ENCODE peak calls at places on chromosomes 11 and 22, in five cellular contexts. J is GM12878, G is K562, T is SK-N-SH, L is HepG2. X is an unnamed sample.

GRCh38 chr22:39087881-39088687 is 9.0 kb upstream of the APOBEC3H start:
- DNase-seq in J (no peak), G (peak), T (no peak), L (no peak), X (no peak)

GRCh38 chr11:60863550-60864521 is 3.5 kb upstream of the ZP1 start:
- DNase-seq in J (no peak), G (no peak), T (no peak), L (no peak), X (no peak)

GRCh38 chr22:27991586-27992293 is 72.7 kb upstream of the PITPNB start:
- DNase-seq in J (no peak), G (no peak), T (no peak), L (no peak), X (no peak)

GRCh38 chr11:61037694-61038093 is 64.6 kb upstream of the CD5 start:
- DNase-seq in J (no peak), G (no peak), T (no peak), L (no peak), X (no peak)

GRCh38 chr11:10770626-10771254 is 19.7 kb downstream of the CTR9 start:
- DNase-seq in J (no peak), G (peak), T (peak), L (peak), X (peak)

GRCh38 chr11:25566298-25567200 is 765.4 kb upstream of the ANO3 start:
- DNase-seq in J (no peak), G (no peak), T (no peak), L (no peak), X (no peak)

GRCh38 chr11:95229199-95230053 is 1.6 kb downstream of the SESN3 start:
- DNase-seq in J (no peak), G (no peak), T (peak), L (no peak), X (peak)

GRCh38 chr11:74449369-74449931 is 17.9 kb downstream of the KCNE3 start:
- DNase-seq in J (peak), G (peak), T (peak), L (peak), X (peak)

GRCh38 chr11:134254433-134254832 is 1.1 kb downstream of the ACAD8 start:
- DNase-seq in J (no peak), G (no peak), T (no peak), L (no peak), X (no peak)

GRCh38 chr22:42076764-42077485 is 2.6 kb upstream of the SMDT1 start:
- DNase-seq in J (no peak), G (no peak), T (no peak), L (no peak), X (no peak)

GRCh38 chr11:69106124-69106811 is 49.5 kb upstream of the SMIM38 start:
- DNase-seq in J (no peak), G (no peak), T (peak), L (no peak), X (no peak)

GRCh38 chr11:125221499-125221898 is 56.9 kb downstream of the PKNOX2 start:
- DNase-seq in J (no peak), G (no peak), T (no peak), L (no peak), X (no peak)
- TF ChIP-seq FOXM1 in J (no peak), G (no peak), T (no peak), L (no peak), X (no peak)

DNA sequence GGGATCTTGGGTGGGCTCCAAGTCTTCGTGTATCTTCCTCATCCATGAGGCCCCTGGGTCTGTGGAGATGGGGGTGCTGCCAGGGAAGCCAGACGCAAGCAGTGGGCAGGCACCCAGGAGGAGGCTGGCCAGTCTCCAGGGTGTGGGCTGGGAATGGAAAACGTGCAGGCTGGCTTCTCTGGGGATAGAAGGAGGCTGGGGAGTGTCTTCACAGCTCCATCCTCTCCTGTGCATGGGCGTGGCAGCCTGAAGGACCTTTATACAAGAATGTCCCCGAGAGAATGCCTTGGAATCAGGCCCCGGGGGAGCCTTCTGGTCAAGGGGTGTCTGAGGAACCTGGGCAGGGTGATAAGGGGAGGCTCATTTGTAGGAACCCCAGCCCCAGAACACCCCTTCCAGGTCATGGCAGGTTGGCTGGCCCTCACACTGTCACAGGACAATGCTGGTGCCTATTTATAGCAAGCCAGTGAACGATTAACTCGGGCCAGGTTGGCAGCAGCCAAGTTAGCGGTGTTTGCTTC is 14.0 kb downstream of the SGSM1 start:
- DNase-seq in J (no peak), G (no peak), T (peak), L (no peak), X (no peak)
- TF ChIP-seq FOXM1 in J (no peak), G (no peak), T (no peak), L (no peak), X (no peak)

DNA sequence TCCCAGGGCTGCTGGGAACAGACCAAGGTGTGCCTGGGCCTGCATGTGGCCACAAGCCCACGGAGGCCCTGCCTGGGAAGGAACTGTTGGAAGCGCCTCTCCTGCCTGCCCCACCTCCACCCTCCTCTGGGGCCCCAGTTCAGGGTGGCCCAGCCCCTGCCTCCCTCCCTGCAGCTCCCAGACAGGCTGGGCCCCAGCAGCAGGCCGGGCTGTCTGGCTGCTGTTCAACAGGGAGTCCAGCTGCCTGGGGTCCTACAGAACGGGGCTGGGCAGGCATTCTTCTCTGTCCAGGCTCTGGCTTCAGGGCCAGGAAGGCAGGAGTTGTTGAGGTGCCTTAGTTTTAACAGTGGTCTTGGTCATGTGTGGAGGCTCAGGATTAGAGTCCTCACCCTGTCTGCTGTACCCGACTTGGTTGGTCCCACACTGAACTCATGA is 11.8 kb downstream of the PRDM11 start:
- DNase-seq in J (no peak), G (peak), T (peak), L (peak), X (no peak)
- TF ChIP-seq FOXM1 in J (no peak), G (no peak), T (no peak), L (no peak), X (no peak)

DNA sequence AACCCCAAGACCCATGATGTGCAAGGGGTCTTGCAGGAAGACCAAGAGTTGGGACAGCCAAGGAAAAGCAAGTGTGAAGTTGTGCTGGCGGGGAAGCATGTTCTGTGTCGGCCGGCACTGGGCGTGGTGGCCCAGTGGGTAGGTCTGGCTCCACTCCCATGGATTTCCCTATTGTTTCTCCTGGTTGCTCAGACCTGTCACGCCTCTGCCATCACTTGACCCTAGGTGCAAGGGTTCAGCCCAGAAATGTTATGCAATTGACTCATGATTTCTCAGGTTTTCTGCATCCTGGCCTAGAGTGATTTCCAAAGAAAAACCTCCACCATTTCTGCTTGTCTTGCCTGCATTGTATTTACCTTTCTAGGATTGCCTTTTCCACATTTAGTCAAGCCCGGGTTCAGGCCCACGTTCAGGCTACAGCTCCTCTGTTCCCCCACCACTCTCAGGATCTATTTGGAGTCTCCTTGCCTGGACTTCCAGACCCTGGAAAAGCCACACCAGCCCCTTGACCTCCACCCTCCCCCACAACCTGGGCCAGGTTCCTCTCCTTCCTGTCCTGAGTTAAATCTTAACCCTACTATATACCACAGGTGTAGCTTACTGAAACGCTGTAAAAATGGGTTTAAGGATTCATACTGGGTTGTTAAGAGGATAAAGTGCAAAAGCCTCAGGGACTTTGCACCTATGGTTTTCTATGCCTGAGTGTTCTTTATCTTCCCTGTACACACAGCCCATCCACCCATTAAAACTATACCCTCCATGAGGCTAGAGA is 17.5 kb upstream of the FOLR1 start:
- DNase-seq in J (no peak), G (no peak), T (no peak), L (no peak), X (no peak)
- TF ChIP-seq FOXM1 in J (no peak), G (no peak), T (no peak), L (no peak), X (no peak)

GRCh38 chr11:20762112-20762511 is 92.7 kb downstream of the NELL1 start:
- DNase-seq in J (no peak), G (no peak), T (no peak), L (no peak), X (no peak)
- TF ChIP-seq FOXM1 in J (no peak), G (no peak), T (no peak), L (no peak), X (no peak)

DNA sequence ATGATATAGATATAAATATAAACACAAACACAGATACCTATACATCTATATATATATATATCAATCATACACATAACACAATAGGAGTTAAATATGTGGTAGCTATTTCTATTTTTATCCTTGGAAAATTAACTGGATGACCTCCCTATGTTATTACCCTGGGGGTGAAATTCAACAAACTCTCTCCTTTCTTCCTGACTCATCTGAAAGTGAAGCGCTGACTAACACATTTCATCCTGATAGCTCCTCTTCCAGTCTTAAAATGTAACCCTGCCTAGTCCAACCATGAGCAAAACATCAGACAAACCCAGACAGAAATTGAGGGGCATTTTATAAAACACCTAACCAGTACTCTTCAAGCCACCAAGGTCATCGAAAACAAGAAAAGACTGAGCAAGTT is 220.6 kb upstream of the ISX start:
- DNase-seq in J (no peak), G (no peak), T (no peak), L (no peak), X (no peak)
- TF ChIP-seq FOXM1 in J (no peak), G (no peak), T (no peak), L (no peak), X (no peak)